ENCODE peak calls at places on chromosomes 4 and X, in ten cellular contexts. L is heart left ventricle, X is WTC11, P is Peyer's patch, K is tibial artery, G is sigmoid colon, Z is cardiac fibroblast, B is vagina, S is HepG2, E is lower leg skin. J is an unnamed sample.

GRCh38 chrX:6708041-6708440 is 173.1 kb upstream of the VCX3A start:
- DNase-seq in L (no peak), X (no peak), P (no peak), K (no peak), G (no peak), Z (no peak), B (no peak), S (no peak), E (no peak), J (no peak)

GRCh38 chr4:107625503-107625902 is 94.5 kb downstream of the PAPSS1 start:
- DNase-seq in L (no peak), X (no peak), P (no peak), K (no peak), G (no peak), Z (no peak), B (no peak), S (no peak), E (no peak), J (no peak)

GRCh38 chr4:17347445-17347844 is 164.4 kb downstream of the QDPR start:
- DNase-seq in L (no peak), X (peak; percentile 57), P (no peak), K (no peak), G (no peak), Z (peak; percentile 56), B (no peak), S (peak; percentile 39), E (no peak), J (peak; percentile 58)

GRCh38 chr4:72390409-72390808 is 178.6 kb downstream of the ADAMTS3 start:
- DNase-seq in L (no peak), X (no peak), P (no peak), K (no peak), G (no peak), Z (peak; percentile 70), B (no peak), S (no peak), E (no peak), J (no peak)

GRCh38 chr4:161931089-161931488 is 232.7 kb downstream of the FSTL5 start:
- DNase-seq in L (no peak), X (no peak), P (no peak), K (no peak), G (no peak), Z (no peak), B (no peak), S (no peak), E (no peak), J (no peak)

GRCh38 chr4:150251752-150252190 is 173.5 kb downstream of the DCLK2 start:
- DNase-seq in L (no peak), X (peak; percentile 34), P (no peak), K (no peak), G (peak; percentile 79), Z (no peak), B (no peak), S (no peak), E (no peak), J (no peak)

GRCh38 chrX:32289356-32289755 is 922.0 kb downstream of the DMD start:
- DNase-seq in L (no peak), X (no peak), P (no peak), K (no peak), G (no peak), Z (no peak), B (no peak), S (no peak), E (no peak), J (no peak)

GRCh38 chr4:78119698-78120097 is 62.6 kb downstream of the FRAS1 start:
- DNase-seq in L (no peak), X (no peak), P (no peak), K (no peak), G (no peak), Z (peak; percentile 3), B (no peak), S (no peak), E (no peak), J (no peak)

GRCh38 chrX:65720580-65720979 is 53.1 kb downstream of the MSN start:
- DNase-seq in L (peak; percentile 38), X (no peak), P (no peak), K (no peak), G (no peak), Z (peak; percentile 41), B (no peak), S (no peak), E (no peak), J (no peak)

GRCh38 chrX:119654112-119654531 is 38.8 kb downstream of the SEPTIN6 start:
- DNase-seq in L (peak; percentile 78), X (no peak), P (no peak), K (no peak), G (peak; percentile 87), Z (peak; percentile 89), B (peak; percentile 92), S (no peak), E (no peak), J (no peak)

GRCh38 chr4:154559141-154559841 is 3.5 kb upstream of the FGB start:
- DNase-seq in L (no peak), X (peak; percentile 17), P (no peak), K (no peak), G (no peak), Z (peak; percentile 84), B (no peak), S (peak; percentile 87), E (no peak), J (peak; percentile 6)

GRCh38 chr4:173448919-173449641 is 50.2 kb upstream of the SCRG1 start:
- DNase-seq in L (peak; percentile 30), X (no peak), P (no peak), K (no peak), G (no peak), Z (peak; percentile 8), B (no peak), S (no peak), E (no peak), J (no peak)

DNA sequence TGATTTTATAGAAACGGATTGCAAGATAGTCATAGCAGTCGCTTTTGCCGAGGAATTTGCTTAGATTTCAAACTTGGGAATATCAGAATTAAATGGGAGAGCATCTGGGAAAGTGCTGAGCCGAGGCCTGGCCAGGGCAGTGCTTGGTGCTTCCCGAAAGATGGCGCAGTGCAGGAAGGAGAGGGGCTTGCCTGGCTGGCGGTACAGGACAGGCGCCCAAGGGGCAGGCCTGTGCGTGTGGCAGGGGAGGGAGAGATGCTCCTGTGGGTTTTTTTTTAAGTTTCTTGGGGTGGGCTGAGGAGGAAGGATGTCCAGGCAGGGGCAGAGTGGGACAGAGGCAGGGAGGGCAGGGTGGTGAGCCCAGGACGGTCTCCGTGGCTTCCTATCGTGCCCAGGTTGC is 241.1 kb downstream of the AFAP1 start:
- DNase-seq in L (no peak), X (no peak), P (no peak), K (no peak), G (no peak), Z (peak; percentile 5), B (no peak), S (no peak), E (no peak), J (no peak)
- TF ChIP-seq CTCF in L (no peak), X (no peak), P (no peak), K (no peak), G (no peak), Z (peak; percentile 21), B (no peak), S (no peak), E (no peak), J (no peak)

DNA sequence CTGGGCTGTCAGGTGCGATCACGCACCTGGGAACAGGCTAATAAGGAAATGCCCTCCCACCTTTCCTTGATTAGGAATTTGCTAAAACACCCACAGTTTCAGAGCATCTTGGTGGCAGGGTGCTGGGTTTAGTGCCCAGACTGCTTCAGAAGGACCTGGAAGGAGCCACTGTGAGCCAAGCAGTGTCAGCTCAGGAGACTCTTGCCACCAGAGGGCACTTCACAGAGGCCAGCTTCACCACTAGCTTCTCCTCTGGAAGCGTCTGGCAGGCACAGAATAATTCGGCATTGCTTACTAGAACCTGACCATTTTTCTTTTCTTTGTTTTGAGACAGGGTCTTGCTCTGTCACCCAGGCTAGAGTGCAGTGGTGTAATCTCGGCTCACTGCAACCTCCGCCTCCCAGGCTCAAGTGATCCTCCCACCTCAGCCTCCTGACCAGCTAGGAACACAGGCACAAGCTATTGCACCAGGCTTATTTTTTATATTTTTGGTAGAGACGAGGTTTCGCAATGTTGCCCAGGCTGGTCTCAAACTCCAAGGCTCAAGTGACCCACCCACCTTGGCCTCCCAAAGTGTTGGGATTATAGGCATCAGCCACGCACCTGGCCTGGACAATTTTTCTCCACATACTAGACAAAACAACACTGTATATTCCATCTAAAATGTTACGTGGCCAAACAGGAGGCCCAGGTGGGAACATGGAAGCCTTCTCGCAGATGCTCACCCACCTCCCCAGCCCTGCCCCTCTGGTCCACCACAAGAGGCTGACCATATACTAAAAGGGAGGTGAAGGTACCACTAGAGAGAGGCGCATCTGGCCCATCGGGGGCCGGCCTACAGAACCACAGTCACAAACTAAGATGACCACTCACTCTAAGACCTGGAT is 14.1 kb downstream of the NOP14 start:
- DNase-seq in L (no peak), X (no peak), P (no peak), K (no peak), G (peak; percentile 55), Z (peak; percentile 43), B (peak; percentile 67), S (no peak), E (no peak), J (peak; percentile 28)
- TF ChIP-seq CTCF in L (peak; percentile 51), X (no peak), P (peak; percentile 34), K (no peak), G (no peak), Z (peak; percentile 46), B (no peak), S (peak; percentile 53), E (no peak), J (no peak)

GRCh38 chr4:2757426-2757825 is 1.3 kb upstream of the TNIP2 start:
- DNase-seq in L (no peak), X (no peak), P (no peak), K (no peak), G (no peak), Z (no peak), B (peak; percentile 86), S (no peak), E (no peak), J (no peak)

GRCh38 chr4:2763511-2763967 is 7.4 kb upstream of the TNIP2 start:
- DNase-seq in L (no peak), X (peak; percentile 45), P (no peak), K (no peak), G (peak; percentile 69), Z (no peak), B (peak; percentile 88), S (no peak), E (no peak), J (no peak)

GRCh38 chr4:2756691-2757350 is 685 bp upstream of the TNIP2 start:
- DNase-seq in L (no peak), X (no peak), P (no peak), K (no peak), G (no peak), Z (no peak), B (peak; percentile 87), S (no peak), E (no peak), J (no peak)

GRCh38 chr4:2762048-2762447 is 5.9 kb upstream of the TNIP2 start:
- DNase-seq in L (no peak), X (no peak), P (no peak), K (no peak), G (peak; percentile 26), Z (no peak), B (no peak), S (no peak), E (no peak), J (no peak)

GRCh38 chr4:2761035-2761923 is 5.1 kb upstream of the TNIP2 start:
- DNase-seq in L (no peak), X (no peak), P (no peak), K (no peak), G (peak; percentile 66), Z (no peak), B (peak; percentile 85), S (peak; percentile 86), E (no peak), J (peak; percentile 59)
- TF ChIP-seq CTCF in L (no peak), X (no peak), P (peak; percentile 46), K (no peak), G (no peak), Z (peak; percentile 18), B (no peak), S (peak; percentile 58), E (no peak), J (no peak)

GRCh38 chrX:50941638-50942037 is 31.1 kb downstream of the BMP15 start:
- DNase-seq in L (no peak), X (peak; percentile 17), P (no peak), K (no peak), G (no peak), Z (no peak), B (no peak), S (no peak), E (no peak), J (peak; percentile 11)
- TF ChIP-seq CTCF in L (peak; percentile 36), X (no peak), P (peak; percentile 17), K (no peak), G (no peak), Z (peak; percentile 24), B (no peak), S (peak; percentile 53), E (no peak), J (no peak)

J was measured in activated CD8-positive, alpha-beta T cell treated with anti-CD3 and anti-CD28 coated beads for 36 hours.